ENCODE peak calls at places on chromosome 6, in six cellular contexts. One of them, this sample, is unnamed.

GRCh38 chr6:133339543-133340384 is 98.6 kb downstream of the EYA4 start:
- DNase-seq in Peyer's patch: no peak
- DNase-seq in AG04450: no peak
- DNase-seq in endothelial cell: no peak
- DNase-seq in cardiac muscle cell: no peak
- DNase-seq in IMR-90: no peak
- DNase-seq in this sample: no peak

GRCh38 chr6:946546-946945 is 253.6 kb upstream of the EXOC2 start:
- DNase-seq in Peyer's patch: no peak
- DNase-seq in IMR-90: peak
- DNase-seq in AG04450: no peak
- DNase-seq in endothelial cell: no peak
- DNase-seq in cardiac muscle cell: no peak
- DNase-seq in this sample: no peak

GRCh38 chr6:11241793-11242201 is 9.3 kb upstream of the NEDD9 start:
- DNase-seq in endothelial cell: peak
- DNase-seq in IMR-90: no peak
- DNase-seq in cardiac muscle cell: peak
- DNase-seq in Peyer's patch: no peak
- DNase-seq in AG04450: no peak
- DNase-seq in this sample: peak

GRCh38 chr6:152225231-152225934 is 411.8 kb downstream of the SYNE1 start:
- DNase-seq in Peyer's patch: no peak
- DNase-seq in IMR-90: peak
- DNase-seq in endothelial cell: no peak
- DNase-seq in AG04450: peak
- DNase-seq in cardiac muscle cell: no peak
- DNase-seq in this sample: no peak

GRCh38 chr6:2103644-2104523 is 141.5 kb downstream of the GMDS start:
- DNase-seq in IMR-90: peak
- DNase-seq in endothelial cell: no peak
- DNase-seq in cardiac muscle cell: peak
- DNase-seq in Peyer's patch: no peak
- DNase-seq in AG04450: no peak
- DNase-seq in this sample: no peak

GRCh38 chr6:158124288-158124687 is 43.8 kb downstream of the SERAC1 start:
- DNase-seq in cardiac muscle cell: no peak
- DNase-seq in IMR-90: no peak
- DNase-seq in endothelial cell: no peak
- DNase-seq in AG04450: no peak
- DNase-seq in Peyer's patch: no peak
- DNase-seq in this sample: no peak

GRCh38 chr6:44235891-44236516 is 10.9 kb upstream of the HSP90AB1 start:
- DNase-seq in Peyer's patch: peak
- DNase-seq in AG04450: no peak
- DNase-seq in cardiac muscle cell: no peak
- DNase-seq in endothelial cell: no peak
- DNase-seq in IMR-90: no peak
- DNase-seq in this sample: no peak

GRCh38 chr6:129719692-129720091 is 9.7 kb upstream of the ARHGAP18 start:
- DNase-seq in Peyer's patch: no peak
- DNase-seq in endothelial cell: no peak
- DNase-seq in AG04450: no peak
- DNase-seq in cardiac muscle cell: no peak
- DNase-seq in IMR-90: peak
- DNase-seq in this sample: no peak

GRCh38 chr6:7916959-7917358 is 6.4 kb upstream of the TXNDC5 start:
- DNase-seq in AG04450: no peak
- DNase-seq in endothelial cell: no peak
- DNase-seq in Peyer's patch: no peak
- DNase-seq in IMR-90: no peak
- DNase-seq in cardiac muscle cell: no peak
- DNase-seq in this sample: no peak

GRCh38 chr6:134103004-134103403 is 50.6 kb upstream of the SLC2A12 start:
- DNase-seq in Peyer's patch: no peak
- DNase-seq in AG04450: no peak
- DNase-seq in endothelial cell: no peak
- DNase-seq in cardiac muscle cell: no peak
- DNase-seq in IMR-90: no peak
- DNase-seq in this sample: no peak

GRCh38 chr6:108027594-108027993 is 46.9 kb downstream of the OSTM1 start:
- DNase-seq in IMR-90: peak
- DNase-seq in cardiac muscle cell: no peak
- DNase-seq in Peyer's patch: no peak
- DNase-seq in AG04450: no peak
- DNase-seq in endothelial cell: no peak
- DNase-seq in this sample: no peak
- TF ChIP-seq CTCF in IMR-90: no peak
- TF ChIP-seq CTCF in cardiac muscle cell: no peak
- TF ChIP-seq CTCF in Peyer's patch: no peak
- TF ChIP-seq CTCF in AG04450: no peak
- TF ChIP-seq CTCF in endothelial cell: no peak
- TF ChIP-seq CTCF in this sample: no peak

GRCh38 chr6:169328112-169328801 is 74.6 kb upstream of the THBS2 start:
- DNase-seq in Peyer's patch: no peak
- DNase-seq in IMR-90: peak
- DNase-seq in cardiac muscle cell: no peak
- DNase-seq in AG04450: peak
- DNase-seq in endothelial cell: no peak
- DNase-seq in this sample: no peak
- TF ChIP-seq CTCF in Peyer's patch: no peak
- TF ChIP-seq CTCF in IMR-90: no peak
- TF ChIP-seq CTCF in cardiac muscle cell: peak
- TF ChIP-seq CTCF in AG04450: peak
- TF ChIP-seq CTCF in endothelial cell: no peak
- TF ChIP-seq CTCF in this sample: no peak

GRCh38 chr6:156777866-156778614 is 862 bp downstream of the ARID1B start:
- DNase-seq in endothelial cell: peak
- DNase-seq in IMR-90: peak
- DNase-seq in cardiac muscle cell: peak
- DNase-seq in Peyer's patch: peak
- DNase-seq in AG04450: no peak
- DNase-seq in this sample: peak

GRCh38 chr6:156780117-156780641 is 3.0 kb downstream of the ARID1B start:
- DNase-seq in endothelial cell: no peak
- DNase-seq in Peyer's patch: no peak
- DNase-seq in IMR-90: peak
- DNase-seq in AG04450: peak
- DNase-seq in cardiac muscle cell: peak
- DNase-seq in this sample: peak

GRCh38 chr6:156778615-156779205 is 1.5 kb downstream of the ARID1B start:
- DNase-seq in AG04450: no peak
- DNase-seq in endothelial cell: peak
- DNase-seq in cardiac muscle cell: peak
- DNase-seq in IMR-90: no peak
- DNase-seq in Peyer's patch: peak
- DNase-seq in this sample: peak

GRCh38 chr6:156780962-156781705 is 4.0 kb downstream of the ARID1B start:
- DNase-seq in IMR-90: no peak
- DNase-seq in endothelial cell: no peak
- DNase-seq in cardiac muscle cell: no peak
- DNase-seq in Peyer's patch: no peak
- DNase-seq in AG04450: no peak
- DNase-seq in this sample: no peak

DNA sequence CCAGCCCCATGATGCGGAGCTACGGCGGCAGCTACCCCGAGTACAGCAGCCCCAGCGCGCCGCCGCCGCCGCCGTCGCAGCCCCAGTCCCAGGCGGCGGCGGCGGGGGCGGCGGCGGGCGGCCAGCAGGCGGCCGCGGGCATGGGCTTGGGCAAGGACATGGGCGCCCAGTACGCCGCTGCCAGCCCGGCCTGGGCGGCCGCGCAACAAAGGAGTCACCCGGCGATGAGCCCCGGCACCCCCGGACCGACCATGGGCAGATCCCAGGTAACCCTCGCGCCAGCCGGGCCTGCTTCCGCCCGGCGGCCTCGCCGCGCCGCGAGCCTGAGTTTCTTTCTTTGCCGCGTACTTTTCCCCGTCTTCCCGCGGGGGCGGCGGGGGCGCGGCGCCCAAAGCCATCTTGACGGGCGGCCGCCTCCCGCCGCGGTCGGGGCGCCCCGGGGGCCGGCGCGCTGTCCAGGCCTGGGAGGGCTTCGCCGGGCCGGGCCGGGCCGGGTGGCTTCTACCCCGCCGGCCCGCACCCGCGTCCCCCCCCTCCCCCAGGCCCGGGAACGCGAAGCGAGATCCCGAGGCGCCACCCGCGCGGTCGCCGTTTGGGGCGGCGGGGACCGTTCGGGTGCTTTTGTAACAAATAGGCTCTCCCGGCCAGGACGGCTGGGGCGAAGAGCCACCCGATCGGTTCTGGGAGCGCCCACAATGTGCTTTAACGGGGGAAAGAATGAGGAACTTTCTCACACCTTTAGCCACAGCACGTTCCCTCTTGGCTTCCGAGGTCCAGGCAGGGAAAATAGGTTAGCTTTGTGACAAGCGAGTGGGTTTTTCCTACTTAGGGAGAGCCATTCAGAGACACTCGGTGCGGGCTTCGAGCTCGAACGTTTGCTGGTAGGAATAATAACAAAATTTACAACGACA is 2.3 kb downstream of the ARID1B start:
- DNase-seq in AG04450: no peak
- DNase-seq in IMR-90: no peak
- DNase-seq in cardiac muscle cell: peak
- DNase-seq in Peyer's patch: peak
- DNase-seq in endothelial cell: peak
- DNase-seq in this sample: peak
- TF ChIP-seq CTCF in AG04450: no peak
- TF ChIP-seq CTCF in IMR-90: no peak
- TF ChIP-seq CTCF in cardiac muscle cell: no peak
- TF ChIP-seq CTCF in Peyer's patch: no peak
- TF ChIP-seq CTCF in endothelial cell: no peak
- TF ChIP-seq CTCF in this sample: no peak

GRCh38 chr6:35568967-35569606 is 56.4 kb upstream of the TULP1 start:
- DNase-seq in Peyer's patch: peak
- DNase-seq in AG04450: no peak
- DNase-seq in cardiac muscle cell: no peak
- DNase-seq in IMR-90: no peak
- DNase-seq in endothelial cell: peak
- DNase-seq in this sample: peak
- TF ChIP-seq CTCF in Peyer's patch: peak
- TF ChIP-seq CTCF in AG04450: peak
- TF ChIP-seq CTCF in cardiac muscle cell: peak
- TF ChIP-seq CTCF in IMR-90: peak
- TF ChIP-seq CTCF in endothelial cell: peak
- TF ChIP-seq CTCF in this sample: peak

This sample was measured in nephron progenitor cell.